ENCODE peak calls at places on chromosomes 12 and 14, in eight cellular contexts. D, S, H, U, O, Q, V and C are unnamed samples.

GRCh38 chr12:64825143-64826011 is 930 bp downstream of the TBC1D30 start:
- DNase-seq in D (no peak), S (peak; percentile 47), H (no peak), U (peak; percentile 42), O (no peak), Q (peak; percentile 25), V (no peak), C (no peak)

GRCh38 chr12:27493260-27493935 is 30.6 kb upstream of the PPFIBP1 start:
- DNase-seq in D (no peak), S (no peak), H (no peak), U (no peak), O (no peak), Q (no peak), V (no peak), C (peak; percentile 10)

GRCh38 chr12:124529595-124530276 is 37.7 kb downstream of the NCOR2 start:
- DNase-seq in D (no peak), S (no peak), H (no peak), U (no peak), O (no peak), Q (no peak), V (no peak), C (no peak)

GRCh38 chr12:118060301-118061010 is 523 bp downstream of the WSB2 start:
- DNase-seq in D (peak; percentile 45), S (peak; percentile 36), H (peak; percentile 74), U (peak; percentile 50), O (no peak), Q (peak; percentile 63), V (peak; percentile 70), C (no peak)

GRCh38 chr12:106696861-106697417 is 77.5 kb upstream of the RIC8B start:
- DNase-seq in D (no peak), S (no peak), H (no peak), U (no peak), O (no peak), Q (no peak), V (no peak), C (no peak)

GRCh38 chr12:123131879-123132402 is 18.9 kb downstream of the PITPNM2 start:
- DNase-seq in D (no peak), S (no peak), H (peak; percentile 74), U (no peak), O (no peak), Q (peak; percentile 71), V (no peak), C (no peak)

GRCh38 chr14:29894030-29894429 is 33.6 kb downstream of the PRKD1 start:
- DNase-seq in D (no peak), S (no peak), H (no peak), U (no peak), O (no peak), Q (no peak), V (no peak), C (no peak)

GRCh38 chr14:62602712-62603111 is 442.5 kb downstream of the KCNH5 start:
- DNase-seq in D (no peak), S (no peak), H (no peak), U (no peak), O (no peak), Q (no peak), V (no peak), C (no peak)

GRCh38 chr12:98533723-98534251 is 18.4 kb downstream of the TMPO start:
- DNase-seq in D (peak; percentile 54), S (no peak), H (no peak), U (no peak), O (peak; percentile 24), Q (no peak), V (peak; percentile 68), C (peak; percentile 8)

GRCh38 chr14:35331605-35332516 is 39.7 kb downstream of the PSMA6 start:
- DNase-seq in D (peak; percentile 45), S (no peak), H (peak; percentile 74), U (no peak), O (no peak), Q (peak; percentile 88), V (peak; percentile 80), C (no peak)

GRCh38 chr14:74140374-74140850 is 55.7 kb downstream of the LIN52 start:
- DNase-seq in D (peak; percentile 38), S (no peak), H (peak; percentile 81), U (peak; percentile 89), O (no peak), Q (no peak), V (peak; percentile 77), C (no peak)

GRCh38 chr14:99270491-99271287 is 1.3 kb downstream of the BCL11B start:
- DNase-seq in D (no peak), S (no peak), H (no peak), U (peak; percentile 52), O (no peak), Q (no peak), V (peak; percentile 44), C (no peak)

GRCh38 chr12:32254260-32254659 is 145.1 kb upstream of the FGD4 start:
- DNase-seq in D (no peak), S (no peak), H (no peak), U (no peak), O (no peak), Q (no peak), V (no peak), C (no peak)

GRCh38 chr12:32252199-32253073 is 145.8 kb downstream of the BICD1 start:
- DNase-seq in D (no peak), S (peak; percentile 22), H (no peak), U (peak; percentile 75), O (no peak), Q (no peak), V (no peak), C (no peak)

GRCh38 chr12:32248594-32249140 is 142.0 kb downstream of the BICD1 start:
- DNase-seq in D (no peak), S (no peak), H (no peak), U (peak; percentile 38), O (no peak), Q (no peak), V (peak; percentile 62), C (no peak)

GRCh38 chr12:32253154-32253795 is 146.1 kb upstream of the FGD4 start:
- DNase-seq in D (no peak), S (no peak), H (no peak), U (no peak), O (no peak), Q (no peak), V (no peak), C (no peak)

GRCh38 chr12:32249701-32250270 is 143.1 kb downstream of the BICD1 start:
- DNase-seq in D (no peak), S (no peak), H (no peak), U (no peak), O (no peak), Q (no peak), V (no peak), C (no peak)
- TF ChIP-seq CTCF in D (no peak), S (no peak), H (no peak), U (no peak), O (no peak), Q (no peak), V (no peak), C (no peak)

GRCh38 chr12:14769837-14770494 is 33.3 kb downstream of the WBP11 start:
- DNase-seq in D (peak; percentile 73), S (peak; percentile 72), H (peak; percentile 90), U (peak; percentile 86), O (no peak), Q (peak; percentile 90), V (peak; percentile 89), C (peak; percentile 71)
- TF ChIP-seq CTCF in D (peak; percentile 82), S (peak; percentile 77), H (peak; percentile 83), U (peak; percentile 81), O (peak; percentile 94), Q (peak; percentile 86), V (peak; percentile 64), C (peak; percentile 85)

GRCh38 chr12:111327474-111327873 is 41.4 kb downstream of the PHETA1 start:
- DNase-seq in D (no peak), S (no peak), H (no peak), U (no peak), O (no peak), Q (no peak), V (no peak), C (no peak)
- TF ChIP-seq CTCF in D (no peak), S (no peak), H (no peak), U (no peak), O (no peak), Q (no peak), V (no peak), C (peak; percentile 21)

DNA sequence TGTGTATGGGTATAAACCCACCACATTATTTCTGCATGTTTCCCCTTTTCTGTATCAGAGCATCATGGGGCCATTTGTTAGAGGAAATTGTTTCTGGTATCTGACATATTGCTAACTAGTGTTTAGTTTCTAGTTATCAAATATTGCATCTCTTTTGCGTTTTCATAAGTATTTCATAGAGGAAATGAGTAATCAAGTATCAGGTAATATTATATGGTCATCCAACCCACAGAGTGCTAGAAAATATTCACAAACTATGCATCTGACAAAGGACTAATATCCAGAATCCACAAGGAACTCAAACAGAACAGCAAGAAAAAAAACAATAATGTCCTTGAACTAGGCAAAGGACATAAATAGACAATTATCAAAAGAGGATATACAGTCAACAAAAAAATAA is 258.9 kb upstream of the LRIG3 start:
- DNase-seq in D (no peak), S (no peak), H (no peak), U (no peak), O (no peak), Q (no peak), V (no peak), C (no peak)
- TF ChIP-seq CTCF in D (no peak), S (no peak), H (no peak), U (no peak), O (no peak), Q (no peak), V (no peak), C (no peak)

GRCh38 chr12:115794659-115795081 is 482.8 kb downstream of the MED13L start:
- DNase-seq in D (no peak), S (no peak), H (peak; percentile 64), U (no peak), O (no peak), Q (no peak), V (peak; percentile 52), C (no peak)
- TF ChIP-seq CTCF in D (no peak), S (no peak), H (no peak), U (no peak), O (no peak), Q (no peak), V (no peak), C (no peak)

GRCh38 chr12:2673966-2674810 is 120.6 kb upstream of the FKBP4 start:
- DNase-seq in D (no peak), S (no peak), H (no peak), U (no peak), O (no peak), Q (peak; percentile 10), V (no peak), C (no peak)
- TF ChIP-seq CTCF in D (no peak), S (no peak), H (no peak), U (no peak), O (peak; percentile 5), Q (no peak), V (peak; percentile 10), C (peak; percentile 56)